ENCODE peak calls at places on chromosomes 1 and 21, in eight cellular contexts. W is pancreas, I is body of pancreas, O is GM06990, F is GM23338, B is H7, C is left ventricle myocardium inferior, Y is dorsolateral prefrontal cortex. N is an unnamed sample.

GRCh38 chr1:89900791-89901708 is 80.2 kb downstream of the LRRC8D start:
- DNase-seq in W (no peak), I (no peak), O (no peak), F (no peak), B (no peak), C (no peak), Y (no peak), N (no peak)

GRCh38 chr1:23727362-23727811 is 15.9 kb upstream of the ELOA start:
- DNase-seq in W (peak; percentile 79), I (peak; percentile 82), O (peak; percentile 59), F (no peak), B (no peak), C (peak; percentile 68), Y (peak; percentile 55), N (peak; percentile 72)

GRCh38 chr1:244918422-244919319 is 54.3 kb upstream of the HNRNPU start:
- DNase-seq in W (peak; percentile 24), I (peak; percentile 33), O (peak; percentile 89), F (peak; percentile 34), B (peak; percentile 65), C (peak; percentile 42), Y (peak; percentile 70), N (peak; percentile 62)

GRCh38 chr1:248013229-248013710 is at the start of gene OR2L5:
- DNase-seq in W (no peak), I (no peak), O (no peak), F (no peak), B (no peak), C (no peak), Y (no peak), N (no peak)

GRCh38 chr1:225642177-225642576 is 10.7 kb downstream of the ENAH start:
- DNase-seq in W (no peak), I (no peak), O (no peak), F (no peak), B (no peak), C (no peak), Y (no peak), N (no peak)

GRCh38 chr1:29062157-29062942 is 61.4 kb downstream of the TMEM200B start:
- DNase-seq in W (no peak), I (no peak), O (no peak), F (no peak), B (peak; percentile 21), C (no peak), Y (no peak), N (no peak)

GRCh38 chr1:26306290-26307221 is at the start of gene UBXN11:
- DNase-seq in W (peak; percentile 95), I (peak; percentile 95), O (peak; percentile 87), F (peak; percentile 99), B (peak; percentile 99), C (peak; percentile 90), Y (peak; percentile 93), N (peak; percentile 96)

GRCh38 chr1:53644909-53645689 is 93.9 kb downstream of the GLIS1 start:
- DNase-seq in W (no peak), I (no peak), O (no peak), F (no peak), B (peak; percentile 16), C (no peak), Y (peak; percentile 11), N (no peak)

GRCh38 chr1:154427173-154428139 is 22.3 kb downstream of the IL6R start:
- DNase-seq in W (no peak), I (no peak), O (no peak), F (no peak), B (no peak), C (peak; percentile 84), Y (no peak), N (peak; percentile 59)

GRCh38 chr21:29105218-29105617 is 25.2 kb upstream of the MAP3K7CL start:
- DNase-seq in W (no peak), I (no peak), O (no peak), F (no peak), B (no peak), C (no peak), Y (no peak), N (peak; percentile 65)

GRCh38 chr1:8988618-8988967 is 37.6 kb downstream of the SLC2A7 start:
- DNase-seq in W (no peak), I (no peak), O (no peak), F (no peak), B (no peak), C (no peak), Y (no peak), N (no peak)

GRCh38 chr21:33747420-33747819 is 105.1 kb downstream of the ITSN1 start:
- DNase-seq in W (no peak), I (no peak), O (no peak), F (no peak), B (no peak), C (no peak), Y (no peak), N (no peak)

GRCh38 chr1:205587576-205587975 is 44.2 kb downstream of the ELK4 start:
- DNase-seq in W (no peak), I (peak; percentile 3), O (no peak), F (no peak), B (no peak), C (no peak), Y (no peak), N (no peak)

GRCh38 chr1:31761883-31762282 is 2.3 kb downstream of the ADGRB2 start:
- DNase-seq in W (no peak), I (no peak), O (no peak), F (no peak), B (no peak), C (no peak), Y (no peak), N (no peak)

GRCh38 chr1:42784946-42785693 is at the start of gene TMEM269:
- DNase-seq in W (no peak), I (no peak), O (no peak), F (peak; percentile 56), B (peak; percentile 70), C (no peak), Y (peak; percentile 64), N (no peak)

GRCh38 chr1:55443175-55443933 is 228.2 kb upstream of the USP24 start:
- DNase-seq in W (peak; percentile 55), I (peak; percentile 31), O (no peak), F (no peak), B (no peak), C (peak; percentile 72), Y (no peak), N (peak; percentile 74)

GRCh38 chr1:21396516-21396915 is 43.4 kb upstream of the NBPF3 start:
- DNase-seq in W (no peak), I (no peak), O (no peak), F (no peak), B (no peak), C (no peak), Y (no peak), N (no peak)

GRCh38 chr1:58739851-58740466 is 40.1 kb upstream of the MYSM1 start:
- DNase-seq in W (no peak), I (no peak), O (no peak), F (peak; percentile 91), B (peak; percentile 62), C (no peak), Y (no peak), N (peak; percentile 88)

GRCh38 chr21:37560385-37560784 is 193.8 kb downstream of the DYRK1A start:
- DNase-seq in W (no peak), I (no peak), O (no peak), F (no peak), B (no peak), C (peak; percentile 55), Y (no peak), N (no peak)

GRCh38 chr1:229002451-229002960 is 267.2 kb downstream of the RHOU start:
- DNase-seq in W (no peak), I (no peak), O (no peak), F (no peak), B (no peak), C (no peak), Y (no peak), N (no peak)

GRCh38 chr1:229003233-229004031 is 267.5 kb upstream of the RAB4A start:
- DNase-seq in W (no peak), I (no peak), O (no peak), F (peak; percentile 12), B (peak; percentile 64), C (no peak), Y (peak; percentile 88), N (peak; percentile 28)

GRCh38 chr1:229000187-229000586 is 264.9 kb downstream of the RHOU start:
- DNase-seq in W (no peak), I (no peak), O (no peak), F (no peak), B (no peak), C (no peak), Y (peak; percentile 9), N (no peak)

GRCh38 chr1:229001467-229001866 is 266.2 kb downstream of the RHOU start:
- DNase-seq in W (no peak), I (no peak), O (no peak), F (no peak), B (no peak), C (no peak), Y (no peak), N (no peak)

DNA sequence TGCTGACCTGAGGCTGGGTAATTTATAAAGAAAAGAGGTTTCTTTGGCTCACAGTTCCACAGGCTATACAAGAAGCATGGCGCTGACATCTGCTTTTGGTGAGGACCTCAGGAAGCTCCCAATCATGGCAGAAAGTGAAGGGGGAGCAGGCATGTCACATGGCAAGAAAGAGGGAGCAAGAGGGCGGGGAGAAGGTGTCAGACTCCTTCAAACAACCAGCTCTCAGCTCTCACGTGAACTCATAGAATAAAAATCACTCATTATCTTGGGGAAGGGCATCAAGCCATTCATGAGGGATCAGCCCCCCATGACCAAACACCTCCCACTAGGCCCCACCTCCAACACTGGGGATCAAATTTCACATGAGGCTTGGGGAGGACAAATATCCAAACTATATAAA is 266.8 kb downstream of the RHOU start:
- DNase-seq in W (no peak), I (no peak), O (no peak), F (no peak), B (no peak), C (no peak), Y (no peak), N (no peak)
- H3K27me3 ChIP-seq in W (no peaks in the 10 kb centered on the region), I (no peaks in the 10 kb centered on the region), O (no peaks in the 10 kb centered on the region), F (no peaks in the 10 kb centered on the region), B (no peaks in the 10 kb centered on the region), C (peaks cover under 1% of the 10 kb centered on the region), Y (no peaks in the 10 kb centered on the region), N (no peaks in the 10 kb centered on the region)

GRCh38 chr1:110384581-110385321 is 6.1 kb downstream of the SLC16A4 start:
- DNase-seq in W (no peak), I (no peak), O (peak; percentile 55), F (no peak), B (no peak), C (no peak), Y (no peak), N (peak; percentile 29)
- H3K27me3 ChIP-seq in W (no peaks in the 10 kb centered on the region), I (no peaks in the 10 kb centered on the region), O (no peaks in the 10 kb centered on the region), F (no peaks in the 10 kb centered on the region), B (no peaks in the 10 kb centered on the region), C (no peaks in the 10 kb centered on the region), Y (no peaks in the 10 kb centered on the region), N (no peaks in the 10 kb centered on the region)

GRCh38 chr1:7633521-7634245 is 137.4 kb upstream of the VAMP3 start:
- DNase-seq in W (no peak), I (no peak), O (no peak), F (no peak), B (no peak), C (no peak), Y (no peak), N (no peak)
- H3K27me3 ChIP-seq in W (no peaks in the 10 kb centered on the region), I (no peaks in the 10 kb centered on the region), O (peaks cover 3% of the 10 kb centered on the region), F (no peaks in the 10 kb centered on the region), B (no peaks in the 10 kb centered on the region), C (peaks cover 9% of the 10 kb centered on the region), Y (no peaks in the 10 kb centered on the region), N (no peaks in the 10 kb centered on the region)

DNA sequence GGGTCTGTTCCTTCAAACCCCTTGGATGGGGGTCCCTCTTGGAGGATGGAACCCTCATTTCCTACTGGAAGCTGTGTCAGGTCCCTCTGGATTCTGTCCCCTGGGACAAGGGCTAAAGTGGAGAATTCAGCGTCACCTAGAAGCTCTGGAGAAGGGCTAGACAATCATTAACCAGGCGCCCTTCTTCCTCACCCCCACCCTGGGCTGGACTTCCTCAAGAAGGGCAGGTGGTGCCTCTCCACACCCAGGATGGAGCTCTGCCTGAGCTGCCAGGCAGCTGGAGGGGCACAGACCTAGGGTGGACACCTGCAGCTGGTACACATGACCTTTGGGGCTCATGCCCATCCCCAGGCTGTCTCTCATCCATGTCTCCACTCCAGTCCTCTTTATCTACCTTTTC is 3.6 kb downstream of the CELF3 start:
- DNase-seq in W (no peak), I (no peak), O (no peak), F (no peak), B (no peak), C (no peak), Y (no peak), N (peak; percentile 80)
- H3K27me3 ChIP-seq in W (no peaks in the 10 kb centered on the region), I (peaks cover 11% of the 10 kb centered on the region), O (no peaks in the 10 kb centered on the region), F (peaks cover 9% of the 10 kb centered on the region), B (peaks cover 14% of the 10 kb centered on the region), C (peaks cover 69% of the 10 kb centered on the region), Y (no peaks in the 10 kb centered on the region), N (peaks cover 20% of the 10 kb centered on the region)

N was measured in hepatocyte.